ENCODE peak calls at places on chromosomes 13 and 19, in four cellular contexts. Y is PC-3, F is lower leg skin, G is breast epithelium. J is an unnamed sample.

GRCh38 chr19:37551123-37551993 is 43.2 kb downstream of the ZNF571 start:
- DNase-seq in Y (no peak), F (no peak), G (no peak), J (peak; percentile 91)

GRCh38 chr13:73997964-73998363 is 136.2 kb downstream of the KLF12 start:
- DNase-seq in Y (no peak), F (no peak), G (no peak), J (no peak)

GRCh38 chr19:5364674-5365073 is 24.1 kb upstream of the PTPRS start:
- DNase-seq in Y (no peak), F (no peak), G (no peak), J (no peak)

GRCh38 chr13:40682449-40683240 is 16.2 kb upstream of the FOXO1 start:
- DNase-seq in Y (peak; percentile 64), F (no peak), G (no peak), J (no peak)

GRCh38 chr19:24053601-24054000 is 33.4 kb upstream of the ZNF254 start:
- DNase-seq in Y (no peak), F (no peak), G (no peak), J (no peak)

GRCh38 chr13:97028441-97029299 is 34.4 kb upstream of the OXGR1 start:
- DNase-seq in Y (peak; percentile 76), F (peak; percentile 67), G (peak; percentile 21), J (no peak)

GRCh38 chr13:42990991-42991891 is 800 bp downstream of the EPSTI1 start:
- DNase-seq in Y (no peak), F (no peak), G (no peak), J (no peak)

GRCh38 chr13:114140131-114140908 is 7.9 kb upstream of the RASA3 start:
- DNase-seq in Y (no peak), F (no peak), G (no peak), J (no peak)

GRCh38 chr13:112771877-112772538 is 82.2 kb downstream of the ATP11A start:
- DNase-seq in Y (no peak), F (no peak), G (no peak), J (no peak)

GRCh38 chr19:43782689-43783231 is 2.0 kb upstream of the KCNN4 start:
- DNase-seq in Y (no peak), F (peak; percentile 65), G (peak; percentile 44), J (no peak)

GRCh38 chr13:42720858-42721219 is 60.5 kb upstream of the FAM216B start:
- DNase-seq in Y (no peak), F (no peak), G (no peak), J (no peak)

GRCh38 chr19:46017095-46017429 is 5.8 kb downstream of the PGLYRP1 start:
- DNase-seq in Y (no peak), F (no peak), G (no peak), J (no peak)
- TF ChIP-seq CTCF in Y (no peak), F (no peak), G (no peak), J (no peak)

GRCh38 chr13:107031691-107032090 is 463.8 kb upstream of the ARGLU1 start:
- DNase-seq in Y (no peak), F (no peak), G (no peak), J (no peak)

GRCh38 chr13:107035186-107035585 is 467.2 kb upstream of the ARGLU1 start:
- DNase-seq in Y (no peak), F (no peak), G (no peak), J (no peak)

GRCh38 chr13:107034236-107034635 is 466.3 kb upstream of the ARGLU1 start:
- DNase-seq in Y (no peak), F (no peak), G (no peak), J (no peak)

GRCh38 chr13:107035778-107036177 is 467.8 kb upstream of the ARGLU1 start:
- DNase-seq in Y (no peak), F (no peak), G (no peak), J (no peak)
- TF ChIP-seq CTCF in Y (no peak), F (no peak), G (no peak), J (no peak)

GRCh38 chr13:71285700-71286099 is 581.3 kb downstream of the DACH1 start:
- DNase-seq in Y (no peak), F (no peak), G (no peak), J (no peak)
- TF ChIP-seq CTCF in Y (no peak), F (no peak), G (no peak), J (peak; percentile 40)

DNA sequence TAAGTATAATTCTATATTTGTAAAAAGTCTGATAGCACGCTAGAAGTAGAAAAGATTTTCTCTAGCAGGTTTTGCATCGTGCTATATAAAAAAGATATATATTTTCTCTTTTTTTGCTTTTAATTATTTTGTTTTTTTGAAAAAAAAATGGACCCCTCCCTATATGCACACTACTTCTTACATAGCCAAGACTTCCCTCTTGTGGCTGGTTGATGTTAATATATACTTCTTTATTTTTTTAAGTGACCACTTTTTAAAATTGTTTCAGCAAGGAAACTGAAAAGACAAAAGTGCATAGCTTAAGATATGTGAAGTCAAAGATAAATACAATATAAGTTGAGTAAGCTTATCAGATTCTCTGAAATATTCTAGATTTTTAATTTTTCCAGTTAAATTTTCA is 1202.8 kb downstream of the DIAPH3 start:
- DNase-seq in Y (peak; percentile 7), F (no peak), G (no peak), J (no peak)
- TF ChIP-seq CTCF in Y (peak; percentile 36), F (no peak), G (no peak), J (peak; percentile 38)

GRCh38 chr19:2719910-2720776 is 1.0 kb downstream of the DIRAS1 start:
- DNase-seq in Y (no peak), F (no peak), G (no peak), J (no peak)
- TF ChIP-seq CTCF in Y (no peak), F (no peak), G (no peak), J (no peak)

GRCh38 chr19:35247526-35248309 is 1.1 kb upstream of the LSR start:
- DNase-seq in Y (peak; percentile 89), F (peak; percentile 54), G (peak; percentile 82), J (no peak)
- TF ChIP-seq CTCF in Y (peak; percentile 46), F (no peak), G (peak; percentile 50), J (no peak)

J was measured in D721Med.